ENCODE peak calls at places on chromosomes 12 and 14, in six cellular contexts. I is HFFc6, D is RPMI8226, S is adipocyte, A is breast epithelium, K is neural crest cell. X is an unnamed sample.

GRCh38 chr12:94172031-94172430 is 23.7 kb downstream of the PLXNC1 start:
- DNase-seq in I (no peak), K (no peak), D (peak), S (no peak), A (no peak), X (no peak)

GRCh38 chr12:64385468-64385867 is 5.1 kb downstream of the C12orf56 start:
- DNase-seq in A (no peak), I (peak), D (no peak), S (no peak), K (no peak), X (no peak)

GRCh38 chr12:67290378-67290777 is 21.2 kb downstream of the CAND1 start:
- DNase-seq in A (no peak), S (no peak), I (no peak), K (no peak), D (no peak), X (no peak)

GRCh38 chr12:3330976-3331375 is 160.0 kb upstream of the PRMT8 start:
- DNase-seq in S (no peak), K (no peak), I (no peak), A (no peak), D (no peak), X (no peak)

GRCh38 chr14:85402546-85403162 is 127.3 kb upstream of the FLRT2 start:
- DNase-seq in A (no peak), K (no peak), S (no peak), D (no peak), I (no peak), X (no peak)

GRCh38 chr12:95763809-95764253 is 26.7 kb downstream of the NTN4 start:
- DNase-seq in A (no peak), D (no peak), S (peak), K (no peak), I (peak), X (no peak)

GRCh38 chr12:97283297-97283696 is 179.3 kb upstream of the RMST start:
- DNase-seq in I (no peak), A (no peak), K (no peak), D (no peak), S (no peak), X (no peak)

GRCh38 chr14:55130194-55130550 is 1.1 kb downstream of the LGALS3 start:
- DNase-seq in K (no peak), A (no peak), S (no peak), D (no peak), I (peak), X (peak)

GRCh38 chr14:58638231-58639205 is 756 bp downstream of the DACT1 start:
- DNase-seq in I (peak), K (peak), D (no peak), A (no peak), S (peak), X (no peak)

GRCh38 chr12:40980346-40981005 is 207.6 kb upstream of the PDZRN4 start:
- DNase-seq in S (no peak), K (no peak), I (no peak), A (no peak), D (no peak), X (no peak)

GRCh38 chr12:120413901-120414695 is 23.8 kb upstream of the COX6A1 start:
- DNase-seq in K (peak), D (peak), S (no peak), I (no peak), A (no peak), X (no peak)

GRCh38 chr14:101101456-101102056 is 198.0 kb upstream of the RTL1 start:
- DNase-seq in I (no peak), A (peak), K (no peak), D (no peak), S (no peak), X (no peak)

GRCh38 chr14:61178226-61179060 is 102.7 kb downstream of the TMEM30B start:
- DNase-seq in D (no peak), I (peak), K (no peak), S (peak), A (no peak), X (no peak)

GRCh38 chr14:77124345-77125274 is 17.0 kb downstream of the ZDHHC22 start:
- DNase-seq in I (peak), D (peak), A (no peak), S (peak), K (peak), X (peak)

GRCh38 chr14:78016532-78016931 is 153.6 kb upstream of the NRXN3 start:
- DNase-seq in K (no peak), D (no peak), A (no peak), I (no peak), S (no peak), X (no peak)

GRCh38 chr12:128078311-128078851 is 188.6 kb upstream of the TMEM132C start:
- DNase-seq in A (no peak), D (no peak), S (peak), I (no peak), K (no peak), X (no peak)

GRCh38 chr14:33930464-33930863 is 20.4 kb downstream of the EGLN3 start:
- DNase-seq in S (no peak), A (no peak), I (no peak), K (no peak), D (no peak), X (no peak)

GRCh38 chr12:57011438-57012424 is 4.6 kb downstream of the TAC3 start:
- DNase-seq in I (no peak), S (no peak), A (no peak), K (no peak), D (no peak), X (no peak)

GRCh38 chr12:59149995-59150642 is 229.8 kb upstream of the LRIG3 start:
- DNase-seq in I (peak), K (peak), S (peak), A (no peak), D (peak), X (peak)

GRCh38 chr14:88688386-88688785 is 104.4 kb downstream of the EML5 start:
- DNase-seq in I (no peak), D (no peak), K (no peak), A (no peak), S (no peak), X (no peak)

GRCh38 chr12:120762093-120762492 is 36.5 kb downstream of the ACADS start:
- DNase-seq in D (no peak), I (no peak), S (no peak), A (no peak), K (no peak), X (no peak)

GRCh38 chr14:50060871-50061663 is 55.3 kb downstream of the VCPKMT start:
- DNase-seq in K (no peak), S (peak), D (no peak), A (no peak), I (peak), X (peak)

GRCh38 chr14:71714225-71714624 is 218.0 kb upstream of the RGS6 start:
- DNase-seq in K (no peak), I (peak), A (no peak), D (no peak), S (peak), X (no peak)

GRCh38 chr12:13316847-13317246 is 120.3 kb downstream of the EMP1 start:
- DNase-seq in S (no peak), A (no peak), D (no peak), I (no peak), K (no peak), X (no peak)

GRCh38 chr12:96487634-96488033 is 1.7 kb upstream of the CFAP54 start:
- DNase-seq in K (no peak), I (no peak), D (no peak), S (no peak), A (no peak), X (no peak)

GRCh38 chr12:75816892-75817291 is 214.7 kb downstream of the PHLDA1 start:
- DNase-seq in S (peak), I (peak), A (no peak), D (peak), K (no peak), X (no peak)

GRCh38 chr12:115411121-115411520 is 727.1 kb upstream of the TBX3 start:
- DNase-seq in I (no peak), A (no peak), S (no peak), D (no peak), K (no peak), X (no peak)

GRCh38 chr12:57735952-57736742 is 2.4 kb downstream of the AGAP2 start:
- DNase-seq in D (no peak), A (no peak), K (peak), I (no peak), S (peak), X (peak)

GRCh38 chr12:106926657-106927056 is 29.1 kb upstream of the TMEM263 start:
- DNase-seq in I (no peak), D (no peak), K (no peak), A (no peak), S (no peak), X (no peak)

GRCh38 chr14:103105580-103106168 is 11.1 kb downstream of the EXOC3L4 start:
- DNase-seq in S (no peak), K (no peak), A (no peak), I (no peak), D (peak), X (peak)

GRCh38 chr12:873954-874353 is 75.5 kb downstream of the RAD52 start:
- DNase-seq in A (no peak), K (no peak), I (no peak), D (no peak), S (no peak), X (no peak)

GRCh38 chr14:24332094-24332983 is 2.5 kb downstream of the ADCY4 start:
- DNase-seq in A (peak), K (peak), S (peak), D (peak), I (peak), X (peak)

GRCh38 chr12:569803-570236 is 93.4 kb downstream of the NINJ2 start:
- DNase-seq in D (peak), S (peak), A (peak), I (peak), K (peak), X (peak)

GRCh38 chr14:26410189-26410685 is 187.6 kb downstream of the NOVA1 start:
- DNase-seq in D (no peak), K (no peak), I (no peak), A (no peak), S (no peak), X (no peak)